ENCODE peak calls at places on chromosomes 3 and 15, in four cellular contexts. M, A, C and X are unnamed samples. For H3K4me1 and H3K9me3, the result is how much of the 10 kb centered on the place peaks cover.

GRCh38 chr3:132210476-132211346 is 106.5 kb upstream of the ACP3 start:
- DNase-seq in M (peak), A (peak), C (no peak), X (no peak)

GRCh38 chr3:15882577-15882976 is 84.8 kb upstream of the ANKRD28 start:
- DNase-seq in M (no peak), A (no peak), C (no peak), X (no peak)

GRCh38 chr15:101451886-101452285 is 37.6 kb downstream of the PCSK6 start:
- DNase-seq in M (no peak), A (no peak), C (no peak), X (no peak)

GRCh38 chr3:12907729-12908128 is 66.4 kb upstream of the RPL32 start:
- DNase-seq in M (no peak), A (peak), C (no peak), X (no peak)

GRCh38 chr3:98240133-98240532 is 23.9 kb upstream of the OR5H6 start:
- DNase-seq in M (no peak), A (no peak), C (no peak), X (no peak)

GRCh38 chr3:37026851-37027250 is 33.5 kb downstream of the MLH1 start:
- DNase-seq in M (no peak), A (no peak), C (no peak), X (no peak)

GRCh38 chr15:101482526-101483371 is 6.8 kb downstream of the PCSK6 start:
- DNase-seq in M (no peak), A (no peak), C (peak), X (no peak)

GRCh38 chr3:59388555-59389280 is 338.9 kb upstream of the CFAP20DC start:
- DNase-seq in M (peak), A (no peak), C (no peak), X (no peak)

GRCh38 chr3:142857056-142857455 is 31.8 kb downstream of the PCOLCE2 start:
- DNase-seq in M (peak), A (no peak), C (peak), X (no peak)

GRCh38 chr3:180282386-180282785 is 245.6 kb upstream of the PEX5L start:
- DNase-seq in M (no peak), A (no peak), C (no peak), X (no peak)

GRCh38 chr3:55445551-55445950 is 41.6 kb downstream of the WNT5A start:
- DNase-seq in M (no peak), A (no peak), C (no peak), X (no peak)

GRCh38 chr15:99019558-99020540 is 12.3 kb upstream of the PGPEP1L start:
- DNase-seq in M (peak), A (no peak), C (no peak), X (no peak)

GRCh38 chr3:120437559-120437958 is 13.2 kb downstream of the FSTL1 start:
- DNase-seq in M (no peak), A (no peak), C (no peak), X (no peak)

GRCh38 chr15:99324082-99324620 is 72.9 kb downstream of the LRRC28 start:
- DNase-seq in M (peak), A (no peak), C (peak), X (no peak)

GRCh38 chr15:48946088-48946839 is 17.5 kb downstream of the SHC4 start:
- DNase-seq in M (peak), A (no peak), C (no peak), X (no peak)

GRCh38 chr3:168973206-168973605 is 690.3 kb downstream of the MECOM start:
- DNase-seq in M (no peak), A (no peak), C (no peak), X (no peak)

GRCh38 chr3:151579571-151580270 is 118.9 kb upstream of the IGSF10 start:
- DNase-seq in M (no peak), A (no peak), C (no peak), X (peak)

DNA sequence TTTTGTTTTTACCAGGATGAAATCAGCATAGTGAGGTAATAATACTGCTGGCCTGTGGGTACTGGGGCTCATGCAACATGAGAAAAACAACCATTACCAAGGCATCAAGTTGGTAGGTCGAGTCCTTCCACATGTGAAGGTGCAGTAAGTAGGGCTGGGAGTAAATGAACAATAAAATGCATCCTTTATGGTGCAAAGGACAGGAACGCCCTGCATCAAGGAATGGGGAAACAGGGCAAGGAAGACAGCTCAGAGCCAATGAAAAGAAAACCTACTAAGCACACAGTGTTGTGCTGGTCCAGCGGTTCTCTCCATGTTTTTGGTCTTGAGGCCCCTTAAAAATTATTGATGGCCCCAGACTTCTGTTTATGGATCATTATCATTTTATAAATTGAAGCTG is 168.5 kb upstream of the TPM1 start:
- DNase-seq in M (no peak), A (no peak), C (no peak), X (no peak)
- H3K4me1 ChIP-seq in M (under half), A (under half), C (under half), X (under half)

DNA sequence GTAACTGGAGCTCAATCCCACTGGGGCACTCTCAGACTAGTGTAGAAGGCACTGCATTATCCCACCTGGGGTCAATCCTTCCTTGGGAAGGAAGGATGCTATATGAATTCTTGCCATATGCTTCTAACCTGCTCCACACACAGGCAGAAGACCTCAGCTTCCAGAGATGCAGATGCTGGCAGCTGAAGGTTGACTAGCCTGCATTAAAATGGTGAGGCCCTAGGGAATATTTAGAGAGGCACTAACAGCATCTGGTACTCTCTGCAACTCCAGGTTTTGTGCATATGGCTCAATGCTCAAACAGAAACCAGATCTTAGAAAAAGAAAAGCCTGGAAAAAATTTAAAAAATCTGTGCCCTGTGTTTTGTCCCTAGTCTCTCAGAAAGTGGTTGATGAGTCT is 56.0 kb upstream of the MYRIP start:
- DNase-seq in M (no peak), A (no peak), C (no peak), X (no peak)
- H3K27ac ChIP-seq in M (no peak), A (no peak), C (no peak), X (no peak)

GRCh38 chr3:43048470-43048869 is 57.4 kb downstream of the POMGNT2 start:
- DNase-seq in M (no peak), A (no peak), C (no peak), X (peak)

GRCh38 chr3:43046583-43046982 is 59.3 kb downstream of the POMGNT2 start:
- DNase-seq in M (no peak), A (no peak), C (no peak), X (peak)

GRCh38 chr3:43041517-43041916 is 62.4 kb downstream of the GASK1A start:
- DNase-seq in M (no peak), A (no peak), C (no peak), X (no peak)

GRCh38 chr3:43043071-43043766 is 62.7 kb downstream of the POMGNT2 start:
- DNase-seq in M (peak), A (no peak), C (no peak), X (peak)

DNA sequence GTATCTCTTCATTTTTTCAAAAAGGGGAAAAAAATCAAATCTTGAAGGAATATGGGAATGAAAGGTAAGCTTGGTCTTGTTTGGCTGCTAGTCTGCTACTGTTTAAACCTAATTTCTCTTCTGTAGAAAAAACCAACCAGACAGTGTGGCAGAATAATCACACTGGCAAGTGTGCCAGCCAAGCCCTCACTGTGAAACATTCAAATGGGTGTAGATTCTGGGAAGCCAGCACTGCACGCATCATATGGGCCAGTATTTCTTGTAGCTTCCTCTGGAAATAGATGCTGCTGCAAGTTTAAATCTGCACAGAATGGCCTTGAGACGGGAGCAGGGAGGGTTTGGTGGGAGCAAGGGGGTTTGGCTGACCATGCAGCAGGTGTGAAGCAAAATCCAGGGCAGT is 62.1 kb downstream of the POMGNT2 start:
- DNase-seq in M (no peak), A (no peak), C (no peak), X (peak)
- H3K9me3 ChIP-seq in M (under half), A (under half), C (under half), X (under half)

GRCh38 chr3:71064288-71064975 is 519.1 kb downstream of the FOXP1 start:
- DNase-seq in M (peak), A (peak), C (peak), X (no peak)

GRCh38 chr3:71063768-71064287 is 519.7 kb downstream of the FOXP1 start:
- DNase-seq in M (peak), A (peak), C (no peak), X (no peak)

GRCh38 chr3:71062037-71062919 is 521.2 kb downstream of the FOXP1 start:
- DNase-seq in M (peak), A (no peak), C (no peak), X (no peak)

GRCh38 chr3:71061581-71061980 is 521.9 kb downstream of the FOXP1 start:
- DNase-seq in M (peak), A (no peak), C (no peak), X (no peak)

GRCh38 chr3:71062920-71063767 is 520.4 kb downstream of the FOXP1 start:
- DNase-seq in M (peak), A (no peak), C (no peak), X (no peak)
- H3K4me1 ChIP-seq in M (half or more), A (half or more), C (half or more), X (half or more)

DNA sequence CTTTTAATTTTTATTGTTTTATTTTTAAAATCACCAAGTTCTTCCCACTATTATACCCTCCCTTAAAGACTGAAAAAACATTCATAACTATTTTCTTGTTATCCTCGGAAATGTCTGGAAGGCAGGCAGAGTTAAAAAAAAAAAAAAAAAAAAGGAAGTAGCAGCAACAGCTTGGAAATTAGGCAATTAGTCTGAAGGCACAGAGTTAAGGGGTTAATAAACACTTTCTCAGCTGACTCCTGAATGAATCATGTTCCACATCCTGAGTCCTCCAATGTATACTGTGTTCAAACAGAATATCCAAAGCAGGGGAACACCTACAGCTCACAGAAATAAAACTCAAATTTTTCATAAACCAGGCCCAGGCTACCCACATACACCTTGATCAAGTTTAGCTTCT is 5.8 kb downstream of the HEXA start:
- DNase-seq in M (no peak), A (no peak), C (no peak), X (no peak)
- H3K27ac ChIP-seq in M (no peak), A (peak), C (no peak), X (no peak)

GRCh38 chr15:27222479-27222878 is 251.5 kb downstream of the GABRG3 start:
- DNase-seq in M (peak), A (no peak), C (no peak), X (peak)

GRCh38 chr15:27223166-27223565 is 252.2 kb downstream of the GABRG3 start:
- DNase-seq in M (no peak), A (no peak), C (no peak), X (no peak)

GRCh38 chr15:27214032-27214431 is 243.1 kb downstream of the GABRG3 start:
- DNase-seq in M (no peak), A (no peak), C (no peak), X (peak)

GRCh38 chr15:27220199-27220598 is 249.2 kb downstream of the GABRG3 start:
- DNase-seq in M (no peak), A (no peak), C (no peak), X (no peak)

DNA sequence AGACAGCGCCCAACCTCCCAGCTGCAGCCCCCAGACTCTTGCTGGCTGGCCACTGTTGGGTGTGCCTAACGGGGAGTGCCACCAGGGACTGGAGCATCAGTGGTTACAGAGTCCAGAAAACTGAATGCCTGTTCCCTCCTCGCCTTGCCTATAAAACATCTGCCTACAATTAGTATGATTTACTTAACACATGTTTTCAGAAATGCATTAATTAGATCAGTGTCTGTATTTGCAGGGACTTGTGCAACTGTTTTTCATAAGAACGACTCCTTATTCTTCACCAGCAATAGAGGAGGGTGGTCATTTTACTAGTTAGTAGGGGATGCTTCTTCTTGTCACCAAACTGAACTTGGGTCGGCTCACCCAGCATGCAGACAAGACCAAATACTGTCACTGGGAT is 248.7 kb downstream of the GABRG3 start:
- DNase-seq in M (no peak), A (no peak), C (no peak), X (peak)
- H3K9me3 ChIP-seq in M (under half), A (under half), C (under half), X (under half)

GRCh38 chr3:23916152-23916885 is 471 bp downstream of the NKIRAS1 start:
- DNase-seq in M (no peak), A (no peak), C (no peak), X (no peak)

GRCh38 chr3:23913873-23914743 is 2.7 kb downstream of the NKIRAS1 start:
- DNase-seq in M (no peak), A (no peak), C (no peak), X (no peak)

GRCh38 chr3:23919628-23920027 is 2.7 kb downstream of the RPL15 start:
- DNase-seq in M (no peak), A (no peak), C (no peak), X (no peak)

GRCh38 chr3:23915537-23916108 is 1.2 kb downstream of the NKIRAS1 start:
- DNase-seq in M (no peak), A (no peak), C (no peak), X (no peak)

DNA sequence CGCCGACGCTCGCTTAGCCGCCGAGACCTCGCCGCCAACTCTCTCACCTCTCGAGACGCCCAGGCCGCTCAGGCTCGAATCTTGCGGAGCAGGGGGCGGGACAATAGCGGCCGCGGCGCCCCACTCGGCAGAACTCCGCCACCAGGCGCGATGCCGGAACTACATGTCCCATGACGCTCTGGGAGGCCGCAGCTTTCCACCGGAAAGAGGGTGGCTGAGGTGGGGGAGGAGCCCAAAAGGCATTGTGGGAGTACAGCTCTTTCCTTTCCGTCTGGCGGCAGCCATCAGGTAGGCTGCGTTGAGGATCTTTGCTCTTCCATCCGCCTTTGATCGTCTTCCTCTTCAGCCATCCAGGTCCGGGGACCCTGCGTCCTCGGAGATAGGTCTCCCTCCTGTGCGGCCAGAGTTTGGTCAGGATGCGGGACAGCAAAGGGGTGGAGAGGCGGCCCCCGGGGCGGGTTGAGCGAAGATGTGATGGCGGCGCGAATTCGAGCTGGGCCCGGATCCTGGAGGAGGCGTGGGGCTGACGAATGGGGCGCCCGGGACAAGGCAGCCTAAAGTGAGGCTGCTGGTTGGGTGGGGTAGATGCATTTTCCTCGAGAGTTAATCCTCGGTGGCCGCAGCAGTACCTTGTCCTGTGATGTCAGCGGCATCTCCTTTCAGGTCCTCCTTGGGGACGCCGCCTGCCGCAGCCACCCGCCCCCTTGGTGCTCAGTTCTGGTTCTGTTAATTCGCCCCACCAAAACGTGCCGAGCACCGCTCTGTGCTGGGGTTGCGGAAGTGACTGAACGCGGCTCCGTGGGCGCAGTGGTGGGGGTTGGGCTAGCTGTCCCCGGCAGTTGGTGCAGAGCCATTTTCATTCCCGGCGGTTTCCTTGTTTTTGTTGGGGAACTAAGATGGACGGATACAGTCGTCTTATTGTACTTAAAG is at the start of the genes NKIRAS1 and RPL15:
- DNase-seq in M (peak), A (peak), C (peak), X (peak)
- H3K4me1 ChIP-seq in M (under half), A (under half), C (under half), X (under half)

DNA sequence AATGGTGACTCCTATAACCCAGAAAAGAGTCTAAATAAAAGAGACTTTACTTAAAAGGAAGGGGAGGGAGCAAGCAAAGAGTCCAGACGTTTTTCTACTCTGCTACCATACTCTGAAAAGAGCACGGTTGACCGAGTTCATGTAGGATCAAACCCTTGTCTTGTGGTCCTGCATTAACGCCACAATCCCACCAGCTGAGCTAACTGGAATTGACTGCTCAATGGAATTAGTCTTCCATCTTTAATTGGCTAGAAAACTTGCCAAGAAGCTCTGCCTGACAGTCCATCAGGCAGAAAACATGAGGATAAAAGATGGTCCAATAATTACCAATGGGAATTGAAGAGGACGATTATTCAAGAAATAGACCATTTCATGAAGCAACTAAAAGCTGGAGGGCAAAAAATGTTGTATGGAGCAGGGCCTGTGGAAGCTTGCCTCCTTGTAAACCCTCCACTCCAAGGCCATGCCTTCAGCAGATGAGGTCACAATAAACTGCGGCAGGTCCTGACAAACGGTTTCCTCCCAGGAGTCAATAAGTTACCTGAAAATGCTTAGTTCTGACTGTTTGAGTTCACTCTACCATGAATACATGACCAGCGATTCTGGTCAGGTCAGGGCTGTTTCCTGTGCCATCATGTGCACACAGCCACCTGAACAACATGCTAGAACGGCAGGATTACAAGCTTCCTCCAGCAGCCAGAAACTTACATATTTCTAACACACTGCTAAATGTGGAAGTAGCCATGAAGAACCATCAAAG is 35.6 kb upstream of the ARHGEF3 start:
- DNase-seq in M (no peak), A (no peak), C (no peak), X (no peak)
- H3K27ac ChIP-seq in M (no peak), A (no peak), C (no peak), X (no peak)